ENCODE peak calls at places on chromosomes 7 and 10, in eight cellular contexts. One of them, this sample, is unnamed.

GRCh38 chr10:105195831-105196230 is 554.7 kb downstream of the SORCS3 start:
- DNase-seq in neural crest cell: no peak
- DNase-seq in IMR-90: no peak
- DNase-seq in Calu3: no peak
- DNase-seq in Caco-2: no peak
- DNase-seq in activated B cell treated with CpG ODN at 0.5 μM for 24 hours: no peak
- DNase-seq in cardiac fibroblast: no peak
- DNase-seq in AG09319: no peak
- DNase-seq in this sample: peak

GRCh38 chr7:45681596-45682357 is 107.6 kb downstream of the ADCY1 start:
- DNase-seq in IMR-90: no peak
- DNase-seq in Calu3: no peak
- DNase-seq in activated B cell treated with CpG ODN at 0.5 μM for 24 hours: no peak
- DNase-seq in AG09319: no peak
- DNase-seq in Caco-2: peak
- DNase-seq in neural crest cell: no peak
- DNase-seq in cardiac fibroblast: no peak
- DNase-seq in this sample: no peak

GRCh38 chr10:74738985-74739567 is 87.3 kb upstream of the KAT6B start:
- DNase-seq in IMR-90: peak
- DNase-seq in neural crest cell: no peak
- DNase-seq in Caco-2: no peak
- DNase-seq in AG09319: no peak
- DNase-seq in activated B cell treated with CpG ODN at 0.5 μM for 24 hours: no peak
- DNase-seq in Calu3: no peak
- DNase-seq in cardiac fibroblast: peak
- DNase-seq in this sample: peak

GRCh38 chr7:79268730-79269129 is 184.7 kb downstream of the MAGI2 start:
- DNase-seq in activated B cell treated with CpG ODN at 0.5 μM for 24 hours: no peak
- DNase-seq in Calu3: no peak
- DNase-seq in Caco-2: no peak
- DNase-seq in cardiac fibroblast: no peak
- DNase-seq in IMR-90: no peak
- DNase-seq in AG09319: no peak
- DNase-seq in neural crest cell: no peak
- DNase-seq in this sample: no peak

GRCh38 chr10:20446794-20447193 is 450.3 kb downstream of the NEBL start:
- DNase-seq in Calu3: no peak
- DNase-seq in activated B cell treated with CpG ODN at 0.5 μM for 24 hours: no peak
- DNase-seq in Caco-2: no peak
- DNase-seq in cardiac fibroblast: no peak
- DNase-seq in IMR-90: no peak
- DNase-seq in AG09319: no peak
- DNase-seq in neural crest cell: no peak
- DNase-seq in this sample: no peak

GRCh38 chr7:148621563-148621962 is 31.0 kb downstream of the C7orf33 start:
- DNase-seq in Calu3: no peak
- DNase-seq in AG09319: no peak
- DNase-seq in IMR-90: no peak
- DNase-seq in activated B cell treated with CpG ODN at 0.5 μM for 24 hours: no peak
- DNase-seq in neural crest cell: no peak
- DNase-seq in cardiac fibroblast: no peak
- DNase-seq in Caco-2: no peak
- DNase-seq in this sample: no peak

GRCh38 chr7:20651960-20652544 is 36.6 kb downstream of the ABCB5 start:
- DNase-seq in Calu3: peak
- DNase-seq in AG09319: no peak
- DNase-seq in cardiac fibroblast: peak
- DNase-seq in activated B cell treated with CpG ODN at 0.5 μM for 24 hours: no peak
- DNase-seq in Caco-2: no peak
- DNase-seq in neural crest cell: no peak
- DNase-seq in IMR-90: no peak
- DNase-seq in this sample: peak

GRCh38 chr7:81672872-81673271 is 97.0 kb downstream of the HGF start:
- DNase-seq in neural crest cell: no peak
- DNase-seq in Calu3: no peak
- DNase-seq in IMR-90: no peak
- DNase-seq in Caco-2: no peak
- DNase-seq in cardiac fibroblast: no peak
- DNase-seq in AG09319: no peak
- DNase-seq in activated B cell treated with CpG ODN at 0.5 μM for 24 hours: no peak
- DNase-seq in this sample: no peak

GRCh38 chr10:103680869-103681236 is 174.5 kb downstream of the SH3PXD2A start:
- DNase-seq in Caco-2: no peak
- DNase-seq in Calu3: no peak
- DNase-seq in IMR-90: no peak
- DNase-seq in cardiac fibroblast: no peak
- DNase-seq in activated B cell treated with CpG ODN at 0.5 μM for 24 hours: no peak
- DNase-seq in neural crest cell: no peak
- DNase-seq in AG09319: no peak
- DNase-seq in this sample: no peak

GRCh38 chr7:36313607-36314006 is 76.1 kb upstream of the ANLN start:
- DNase-seq in neural crest cell: no peak
- DNase-seq in Caco-2: no peak
- DNase-seq in activated B cell treated with CpG ODN at 0.5 μM for 24 hours: no peak
- DNase-seq in cardiac fibroblast: no peak
- DNase-seq in AG09319: no peak
- DNase-seq in IMR-90: no peak
- DNase-seq in Calu3: no peak
- DNase-seq in this sample: no peak

GRCh38 chr7:36310897-36311296 is 78.8 kb upstream of the ANLN start:
- DNase-seq in neural crest cell: no peak
- DNase-seq in Caco-2: no peak
- DNase-seq in Calu3: no peak
- DNase-seq in IMR-90: no peak
- DNase-seq in cardiac fibroblast: no peak
- DNase-seq in AG09319: no peak
- DNase-seq in activated B cell treated with CpG ODN at 0.5 μM for 24 hours: no peak
- DNase-seq in this sample: no peak

GRCh38 chr7:36311539-36311938 is 78.1 kb upstream of the ANLN start:
- DNase-seq in Calu3: no peak
- DNase-seq in AG09319: no peak
- DNase-seq in neural crest cell: no peak
- DNase-seq in Caco-2: no peak
- DNase-seq in cardiac fibroblast: no peak
- DNase-seq in activated B cell treated with CpG ODN at 0.5 μM for 24 hours: no peak
- DNase-seq in IMR-90: no peak
- DNase-seq in this sample: no peak

GRCh38 chr7:36312915-36313334 is 76.7 kb upstream of the ANLN start:
- DNase-seq in IMR-90: no peak
- DNase-seq in cardiac fibroblast: no peak
- DNase-seq in neural crest cell: no peak
- DNase-seq in Calu3: no peak
- DNase-seq in Caco-2: no peak
- DNase-seq in AG09319: no peak
- DNase-seq in activated B cell treated with CpG ODN at 0.5 μM for 24 hours: no peak
- DNase-seq in this sample: no peak

GRCh38 chr7:36312064-36312914 is 77.4 kb upstream of the ANLN start:
- DNase-seq in neural crest cell: no peak
- DNase-seq in IMR-90: no peak
- DNase-seq in cardiac fibroblast: no peak
- DNase-seq in Calu3: peak
- DNase-seq in activated B cell treated with CpG ODN at 0.5 μM for 24 hours: no peak
- DNase-seq in AG09319: no peak
- DNase-seq in Caco-2: no peak
- DNase-seq in this sample: peak
- TF ChIP-seq CTCF in neural crest cell: peak
- TF ChIP-seq CTCF in IMR-90: no peak
- TF ChIP-seq CTCF in cardiac fibroblast: no peak
- TF ChIP-seq CTCF in Calu3: peak
- TF ChIP-seq CTCF in activated B cell treated with CpG ODN at 0.5 μM for 24 hours: no peak
- TF ChIP-seq CTCF in AG09319: no peak
- TF ChIP-seq CTCF in Caco-2: peak
- TF ChIP-seq CTCF in this sample: peak

GRCh38 chr10:119003572-119004289 is 25.8 kb upstream of the NANOS1 start:
- DNase-seq in AG09319: no peak
- DNase-seq in cardiac fibroblast: no peak
- DNase-seq in Calu3: no peak
- DNase-seq in IMR-90: no peak
- DNase-seq in Caco-2: no peak
- DNase-seq in neural crest cell: no peak
- DNase-seq in activated B cell treated with CpG ODN at 0.5 μM for 24 hours: no peak
- DNase-seq in this sample: peak

GRCh38 chr10:119005377-119006043 is 24.0 kb upstream of the NANOS1 start:
- DNase-seq in Calu3: no peak
- DNase-seq in IMR-90: peak
- DNase-seq in neural crest cell: no peak
- DNase-seq in Caco-2: no peak
- DNase-seq in activated B cell treated with CpG ODN at 0.5 μM for 24 hours: no peak
- DNase-seq in cardiac fibroblast: peak
- DNase-seq in AG09319: no peak
- DNase-seq in this sample: peak

GRCh38 chr10:119001717-119002500 is 27.6 kb upstream of the NANOS1 start:
- DNase-seq in Caco-2: no peak
- DNase-seq in activated B cell treated with CpG ODN at 0.5 μM for 24 hours: no peak
- DNase-seq in IMR-90: no peak
- DNase-seq in neural crest cell: no peak
- DNase-seq in Calu3: no peak
- DNase-seq in cardiac fibroblast: no peak
- DNase-seq in AG09319: no peak
- DNase-seq in this sample: no peak

GRCh38 chr10:119007211-119007574 is 22.3 kb upstream of the NANOS1 start:
- DNase-seq in AG09319: no peak
- DNase-seq in activated B cell treated with CpG ODN at 0.5 μM for 24 hours: no peak
- DNase-seq in Caco-2: no peak
- DNase-seq in Calu3: no peak
- DNase-seq in IMR-90: no peak
- DNase-seq in cardiac fibroblast: no peak
- DNase-seq in neural crest cell: no peak
- DNase-seq in this sample: no peak

DNA sequence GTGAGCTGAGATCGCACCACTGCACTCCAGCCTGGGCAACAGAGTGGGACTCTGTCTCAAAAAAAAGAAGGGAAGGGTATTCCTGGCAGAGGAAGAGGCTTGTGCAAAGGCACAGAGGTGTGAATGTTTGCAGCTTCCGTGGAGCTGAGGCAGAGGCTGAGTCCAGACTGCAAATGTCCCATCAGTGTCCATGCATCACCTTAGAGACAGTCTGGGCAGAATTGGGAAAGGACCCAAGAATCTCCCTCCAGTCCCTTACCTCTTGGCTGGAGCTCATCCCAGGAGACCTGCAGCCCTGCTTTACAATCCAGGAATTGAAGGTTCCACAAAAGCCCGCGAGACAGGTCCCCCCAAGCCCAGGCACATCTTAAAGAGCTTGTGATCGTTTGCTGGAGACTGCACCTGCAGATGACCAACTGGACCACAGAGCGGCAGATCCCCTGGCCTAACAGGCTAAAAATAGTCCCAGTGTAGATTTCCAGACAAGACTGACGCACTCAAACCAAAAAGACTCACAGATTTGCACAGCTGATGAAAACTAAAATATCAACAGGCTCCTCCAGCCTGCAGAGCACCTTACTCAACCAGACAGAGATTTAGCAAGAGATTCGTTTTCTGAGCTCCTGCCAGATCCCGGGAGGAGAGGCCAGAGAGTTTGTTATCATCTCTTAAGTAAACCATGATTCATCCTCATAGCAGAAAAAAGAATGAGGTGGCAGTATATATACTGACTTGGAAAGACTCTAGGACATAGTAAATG is 22.9 kb upstream of the NANOS1 start:
- DNase-seq in activated B cell treated with CpG ODN at 0.5 μM for 24 hours: no peak
- DNase-seq in neural crest cell: no peak
- DNase-seq in IMR-90: peak
- DNase-seq in cardiac fibroblast: peak
- DNase-seq in AG09319: peak
- DNase-seq in Caco-2: peak
- DNase-seq in Calu3: peak
- DNase-seq in this sample: peak
- TF ChIP-seq CTCF in activated B cell treated with CpG ODN at 0.5 μM for 24 hours: no peak
- TF ChIP-seq CTCF in neural crest cell: no peak
- TF ChIP-seq CTCF in IMR-90: peak
- TF ChIP-seq CTCF in cardiac fibroblast: peak
- TF ChIP-seq CTCF in AG09319: peak
- TF ChIP-seq CTCF in Caco-2: no peak
- TF ChIP-seq CTCF in Calu3: no peak
- TF ChIP-seq CTCF in this sample: no peak

GRCh38 chr10:99698504-99699080 is 33.3 kb downstream of the COX15 start:
- DNase-seq in activated B cell treated with CpG ODN at 0.5 μM for 24 hours: no peak
- DNase-seq in IMR-90: no peak
- DNase-seq in neural crest cell: no peak
- DNase-seq in AG09319: no peak
- DNase-seq in cardiac fibroblast: no peak
- DNase-seq in Calu3: no peak
- DNase-seq in Caco-2: no peak
- DNase-seq in this sample: no peak
- TF ChIP-seq CTCF in activated B cell treated with CpG ODN at 0.5 μM for 24 hours: no peak
- TF ChIP-seq CTCF in IMR-90: no peak
- TF ChIP-seq CTCF in neural crest cell: peak
- TF ChIP-seq CTCF in AG09319: no peak
- TF ChIP-seq CTCF in cardiac fibroblast: no peak
- TF ChIP-seq CTCF in Calu3: no peak
- TF ChIP-seq CTCF in Caco-2: peak
- TF ChIP-seq CTCF in this sample: no peak

GRCh38 chr10:30115391-30116253 is 56.2 kb upstream of the JCAD start:
- DNase-seq in activated B cell treated with CpG ODN at 0.5 μM for 24 hours: no peak
- DNase-seq in neural crest cell: no peak
- DNase-seq in Calu3: no peak
- DNase-seq in Caco-2: no peak
- DNase-seq in IMR-90: peak
- DNase-seq in cardiac fibroblast: no peak
- DNase-seq in AG09319: no peak
- DNase-seq in this sample: no peak

GRCh38 chr10:30121401-30121800 is 62.0 kb upstream of the JCAD start:
- DNase-seq in activated B cell treated with CpG ODN at 0.5 μM for 24 hours: no peak
- DNase-seq in cardiac fibroblast: no peak
- DNase-seq in Calu3: no peak
- DNase-seq in IMR-90: no peak
- DNase-seq in neural crest cell: no peak
- DNase-seq in Caco-2: no peak
- DNase-seq in AG09319: no peak
- DNase-seq in this sample: no peak

GRCh38 chr10:30114871-30115270 is 55.5 kb upstream of the JCAD start:
- DNase-seq in Calu3: no peak
- DNase-seq in activated B cell treated with CpG ODN at 0.5 μM for 24 hours: no peak
- DNase-seq in AG09319: no peak
- DNase-seq in cardiac fibroblast: peak
- DNase-seq in IMR-90: peak
- DNase-seq in neural crest cell: no peak
- DNase-seq in Caco-2: no peak
- DNase-seq in this sample: no peak

GRCh38 chr10:30116254-30116573 is 56.8 kb upstream of the JCAD start:
- DNase-seq in neural crest cell: no peak
- DNase-seq in cardiac fibroblast: no peak
- DNase-seq in Caco-2: no peak
- DNase-seq in IMR-90: no peak
- DNase-seq in Calu3: no peak
- DNase-seq in activated B cell treated with CpG ODN at 0.5 μM for 24 hours: no peak
- DNase-seq in AG09319: no peak
- DNase-seq in this sample: no peak

DNA sequence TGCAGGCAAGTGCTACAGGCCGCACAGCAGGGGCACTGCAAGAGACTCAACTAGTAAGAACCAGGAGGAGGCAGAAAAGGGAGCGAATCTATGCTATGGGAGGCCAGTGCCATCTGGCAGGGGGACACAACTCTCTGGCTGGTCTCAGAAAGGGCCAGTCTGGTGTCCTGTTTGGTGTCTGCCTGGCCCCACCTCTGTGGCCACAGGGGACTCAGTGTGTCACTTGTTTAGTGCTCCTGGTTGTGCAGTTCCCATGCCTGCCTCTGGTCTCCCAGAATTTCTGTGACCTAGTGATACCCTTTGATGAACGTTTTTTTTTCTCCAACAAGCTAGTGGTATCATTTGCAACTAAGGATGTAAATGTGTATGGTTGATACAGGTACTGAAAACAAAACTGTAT is 59.2 kb upstream of the JCAD start:
- DNase-seq in Caco-2: no peak
- DNase-seq in AG09319: no peak
- DNase-seq in activated B cell treated with CpG ODN at 0.5 μM for 24 hours: no peak
- DNase-seq in cardiac fibroblast: no peak
- DNase-seq in neural crest cell: no peak
- DNase-seq in Calu3: no peak
- DNase-seq in IMR-90: no peak
- DNase-seq in this sample: no peak
- TF ChIP-seq CTCF in Caco-2: no peak
- TF ChIP-seq CTCF in AG09319: no peak
- TF ChIP-seq CTCF in activated B cell treated with CpG ODN at 0.5 μM for 24 hours: no peak
- TF ChIP-seq CTCF in cardiac fibroblast: no peak
- TF ChIP-seq CTCF in neural crest cell: no peak
- TF ChIP-seq CTCF in Calu3: no peak
- TF ChIP-seq CTCF in IMR-90: no peak
- TF ChIP-seq CTCF in this sample: no peak